ENCODE peak calls at places on chromosome 5, in ten cellular contexts. T is breast epithelium, E is upper lobe of left lung, M is uterus, Y is right lobe of liver, X is HCT116, A is esophagus squamous epithelium, Q is tibial nerve, U is heart left ventricle, Z is A549. H is an unnamed sample.

GRCh38 chr5:157497875-157498611 is 38.0 kb downstream of the NIPAL4 start:
- DNase-seq in T (no peak), A (no peak), M (no peak), X (no peak), Z (no peak), U (no peak), Y (no peak), Q (no peak), E (peak), H (no peak)

GRCh38 chr5:56328753-56329560 is 95.8 kb upstream of the ANKRD55 start:
- DNase-seq in Q (no peak), Z (no peak), X (no peak), M (no peak), A (no peak), Y (no peak), E (no peak), T (no peak), U (no peak), H (no peak)

GRCh38 chr5:73664796-73665195 is 38.8 kb downstream of the ARHGEF28 start:
- DNase-seq in A (no peak), U (no peak), Q (no peak), E (no peak), M (no peak), Z (no peak), Y (no peak), X (no peak), T (no peak), H (no peak)

GRCh38 chr5:68369436-68370125 is 154.0 kb downstream of the PIK3R1 start:
- DNase-seq in X (no peak), U (no peak), T (no peak), Z (no peak), M (no peak), Y (no peak), E (no peak), A (no peak), Q (no peak), H (no peak)

GRCh38 chr5:15587941-15588340 is 88.0 kb downstream of the FBXL7 start:
- DNase-seq in M (no peak), E (no peak), Y (no peak), U (no peak), Z (no peak), Q (no peak), T (no peak), A (no peak), X (no peak), H (no peak)

GRCh38 chr5:106314221-106314824 is 1356.4 kb downstream of the EFNA5 start:
- DNase-seq in T (no peak), Z (no peak), Y (no peak), X (no peak), A (no peak), M (no peak), U (no peak), E (no peak), Q (no peak), H (no peak)

GRCh38 chr5:153584561-153585359 is 94.3 kb downstream of the GRIA1 start:
- DNase-seq in U (no peak), Q (no peak), M (no peak), X (no peak), E (no peak), T (no peak), Z (no peak), Y (no peak), A (no peak), H (no peak)

GRCh38 chr5:80216753-80217596 is 38.9 kb downstream of the SERINC5 start:
- DNase-seq in Y (peak), M (no peak), X (no peak), Z (no peak), A (no peak), T (no peak), E (no peak), U (peak), Q (no peak), H (peak)

GRCh38 chr5:77379558-77380061 is 112.5 kb downstream of the WDR41 start:
- DNase-seq in E (no peak), U (no peak), X (no peak), A (no peak), M (no peak), Q (no peak), Z (no peak), Y (no peak), T (no peak), H (no peak)

GRCh38 chr5:143506881-143507552 is 103.5 kb upstream of the NR3C1 start:
- DNase-seq in Q (no peak), E (no peak), Y (no peak), A (no peak), X (no peak), T (no peak), U (no peak), M (no peak), Z (peak), H (peak)

GRCh38 chr5:179254638-179255271 is 90.5 kb downstream of the ADAMTS2 start:
- DNase-seq in U (no peak), Q (no peak), M (peak), Z (no peak), X (no peak), A (no peak), T (peak), E (no peak), Y (no peak), H (no peak)

GRCh38 chr5:51518607-51519006 is 135.4 kb downstream of the ISL1 start:
- DNase-seq in U (no peak), M (no peak), A (no peak), T (no peak), Z (no peak), E (no peak), Q (no peak), Y (no peak), X (no peak), H (no peak)

GRCh38 chr5:4142842-4143241 is 547.2 kb downstream of the IRX1 start:
- DNase-seq in U (no peak), Z (no peak), T (no peak), M (no peak), A (no peak), Q (no peak), Y (no peak), E (no peak), X (no peak), H (no peak)

GRCh38 chr5:94893404-94894145 is 275.1 kb downstream of the SLF1 start:
- DNase-seq in Y (no peak), M (no peak), E (no peak), X (peak), Q (no peak), A (no peak), T (no peak), Z (no peak), U (no peak), H (no peak)

GRCh38 chr5:52809884-52810283 is 22.2 kb downstream of the ITGA1 start:
- DNase-seq in T (no peak), Y (no peak), A (no peak), Z (no peak), X (no peak), M (no peak), Q (no peak), E (no peak), U (no peak), H (no peak)

GRCh38 chr5:103589416-103590175 is 27.0 kb upstream of the NUDT12 start:
- DNase-seq in M (no peak), E (no peak), T (no peak), Z (no peak), Y (no peak), A (no peak), X (no peak), Q (no peak), U (no peak), H (no peak)

GRCh38 chr5:55829956-55830355 is 21.2 kb upstream of the IL31RA start:
- DNase-seq in Q (no peak), E (no peak), M (no peak), U (no peak), Y (no peak), A (no peak), T (no peak), X (no peak), Z (no peak), H (no peak)

GRCh38 chr5:72523960-72524582 is 16.9 kb upstream of the ZNF366 start:
- DNase-seq in X (peak), E (no peak), M (no peak), U (no peak), Z (no peak), T (no peak), Q (peak), A (no peak), Y (no peak), H (no peak)

GRCh38 chr5:90510438-90510837 is 18.9 kb downstream of the LYSMD3 start:
- DNase-seq in M (no peak), Y (no peak), T (no peak), U (no peak), E (no peak), Q (no peak), Z (no peak), A (no peak), X (no peak), H (no peak)

GRCh38 chr5:150398432-150399157 is 14.1 kb downstream of the CD74 start:
- DNase-seq in E (no peak), Z (peak), Y (no peak), T (no peak), M (no peak), X (no peak), A (no peak), U (no peak), Q (no peak), H (no peak)

GRCh38 chr5:127290019-127290945 is at the start of gene MEGF10:
- DNase-seq in Y (peak), X (no peak), U (no peak), Q (peak), A (no peak), Z (peak), E (peak), M (peak), T (no peak), H (peak)

GRCh38 chr5:132826424-132827082 is 3.9 kb downstream of the SHROOM1 start:
- DNase-seq in E (no peak), Y (no peak), M (no peak), Q (no peak), Z (no peak), A (no peak), X (no peak), U (no peak), T (no peak), H (no peak)
- H3K27ac ChIP-seq in E (peak), Y (no peak), M (no peak), Q (peak), Z (no peak), A (no peak), X (no peak), U (no peak), T (no peak), H (no peak)

DNA sequence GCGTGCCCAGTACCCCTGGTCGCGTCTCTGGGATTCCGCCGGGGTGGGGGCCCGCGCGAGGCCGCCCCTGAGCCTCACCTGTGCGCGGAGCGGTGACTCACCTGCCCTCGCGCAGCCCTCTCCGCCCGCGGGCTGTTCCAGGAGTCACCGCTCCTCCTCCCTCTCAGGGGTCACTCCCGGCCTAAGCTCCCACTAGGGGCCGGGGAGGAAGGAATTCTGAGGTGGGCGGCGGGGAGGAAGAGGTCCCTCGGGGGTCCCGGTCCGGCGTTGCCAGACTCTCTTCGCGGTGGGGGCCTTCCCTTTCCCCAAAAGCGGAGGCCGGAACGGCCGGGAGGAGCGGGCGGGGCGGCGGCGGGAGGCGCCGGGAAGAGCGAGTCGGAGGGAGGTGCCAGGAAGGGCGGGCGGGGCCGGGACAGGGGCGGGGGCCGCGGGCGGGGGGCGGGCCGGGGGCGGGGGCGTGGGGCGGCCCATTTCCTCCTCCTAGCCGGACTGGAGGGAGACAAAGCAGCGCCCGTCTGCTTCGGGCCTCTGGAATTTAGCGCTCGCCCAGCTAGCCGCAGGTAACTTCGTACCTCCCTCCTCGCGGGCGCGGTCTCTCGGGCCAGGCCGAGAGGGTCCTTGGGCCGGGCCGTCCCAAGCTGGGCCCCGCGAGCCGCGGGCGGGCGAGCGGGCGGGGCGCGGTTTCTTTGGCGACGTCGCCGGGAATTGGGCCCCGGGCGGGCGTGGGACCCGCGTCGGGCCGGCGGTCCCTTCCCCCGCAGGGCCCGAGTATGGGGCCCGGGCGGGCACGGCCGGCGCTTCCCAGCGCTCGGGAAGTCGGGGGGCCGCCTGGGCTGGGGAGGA is at the start of gene CTNNA1:
- DNase-seq in U (peak), Y (peak), A (no peak), Q (peak), M (peak), T (peak), X (peak), E (peak), Z (peak), H (peak)
- TF ChIP-seq POLR2A in U (no peak), Y (peak), A (peak), Q (peak), M (peak), T (peak), X (peak), E (peak), Z (peak), H (peak)

GRCh38 chr5:88141695-88141979 is 127.0 kb downstream of the TMEM161B start:
- DNase-seq in Z (no peak), M (no peak), X (no peak), U (no peak), T (no peak), E (no peak), Y (no peak), A (no peak), Q (no peak), H (no peak)
- TF ChIP-seq CTCF in Z (no peak), M (no peak), X (no peak), U (no peak), T (no peak), E (no peak), Y (no peak), A (no peak), Q (no peak), H (no peak)

GRCh38 chr5:155080721-155081120 is 67.2 kb downstream of the KIF4B start:
- DNase-seq in U (no peak), A (no peak), Y (no peak), E (no peak), T (no peak), M (no peak), Q (no peak), Z (no peak), X (no peak), H (no peak)

GRCh38 chr5:155070781-155071180 is 57.2 kb downstream of the KIF4B start:
- DNase-seq in Z (no peak), A (no peak), U (no peak), M (no peak), Y (no peak), E (no peak), T (no peak), Q (no peak), X (no peak), H (no peak)

GRCh38 chr5:155081618-155082017 is 68.1 kb downstream of the KIF4B start:
- DNase-seq in Q (no peak), M (no peak), T (no peak), X (no peak), Y (no peak), Z (no peak), A (no peak), U (no peak), E (no peak), H (no peak)

GRCh38 chr5:155079698-155080097 is 66.1 kb downstream of the KIF4B start:
- DNase-seq in Y (no peak), X (no peak), E (no peak), M (no peak), Q (no peak), T (no peak), A (no peak), U (no peak), Z (no peak), H (no peak)

DNA sequence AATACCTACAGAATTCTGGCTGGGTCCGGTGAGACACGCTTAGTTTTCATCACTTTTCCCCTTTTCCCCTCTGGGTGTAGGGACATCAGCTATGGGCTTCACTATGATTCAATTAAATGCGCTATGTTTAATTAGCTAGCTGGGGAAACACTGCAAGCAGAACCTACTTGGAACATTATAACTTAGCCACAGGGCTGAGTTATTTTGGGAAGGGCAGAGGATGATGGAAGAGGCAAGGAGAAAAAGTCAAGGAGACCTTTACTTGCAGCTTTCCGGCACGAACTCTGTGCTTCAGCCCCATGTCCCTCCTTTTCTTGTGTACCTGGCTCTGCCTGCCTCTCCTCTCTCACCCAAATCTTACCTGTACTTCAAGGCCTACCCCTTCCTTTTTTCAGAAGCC is 62.8 kb downstream of the KIF4B start:
- DNase-seq in T (no peak), Z (no peak), Y (no peak), E (no peak), U (no peak), X (no peak), A (no peak), Q (no peak), M (no peak), H (no peak)
- H3K27ac ChIP-seq in T (no peak), Z (no peak), Y (no peak), E (no peak), U (no peak), X (no peak), A (no peak), Q (no peak), M (no peak), H (no peak)